ENCODE peak calls at places on chromosomes 3 and 15, in five cellular contexts. One of them, this sample, is unnamed.
A peak's percentile ranks its signal among the peaks of the same experiment; 100 is the strongest.

GRCh38 chr3:151268267-151269235 is 9.8 kb downstream of the P2RY14 start:
- DNase-seq in adrenal gland: no peak
- DNase-seq in endodermal cell: no peak
- DNase-seq in HFF-Myc: no peak
- DNase-seq in IMR-90: peak; percentile 28
- DNase-seq in this sample: peak; percentile 64

GRCh38 chr15:58876306-58876705 is 57.2 kb downstream of the SLTM start:
- DNase-seq in endodermal cell: no peak
- DNase-seq in HFF-Myc: no peak
- DNase-seq in adrenal gland: no peak
- DNase-seq in IMR-90: no peak
- DNase-seq in this sample: no peak

GRCh38 chr3:33044676-33045075 is 52.3 kb downstream of the GLB1 start:
- DNase-seq in endodermal cell: no peak
- DNase-seq in adrenal gland: no peak
- DNase-seq in HFF-Myc: no peak
- DNase-seq in IMR-90: no peak
- DNase-seq in this sample: no peak

GRCh38 chr3:71050521-71051258 is 532.8 kb downstream of the FOXP1 start:
- DNase-seq in adrenal gland: no peak
- DNase-seq in HFF-Myc: no peak
- DNase-seq in IMR-90: peak; percentile 62
- DNase-seq in endodermal cell: no peak
- DNase-seq in this sample: no peak

GRCh38 chr3:64244011-64244942 is 19.0 kb upstream of the PRICKLE2 start:
- DNase-seq in adrenal gland: no peak
- DNase-seq in IMR-90: no peak
- DNase-seq in HFF-Myc: no peak
- DNase-seq in endodermal cell: peak; percentile 63
- DNase-seq in this sample: no peak

GRCh38 chr15:53869044-53869805 is 109.0 kb upstream of the UNC13C start:
- DNase-seq in endodermal cell: peak; percentile 63
- DNase-seq in adrenal gland: no peak
- DNase-seq in IMR-90: no peak
- DNase-seq in HFF-Myc: no peak
- DNase-seq in this sample: no peak

GRCh38 chr3:64361962-64362735 is 136.9 kb upstream of the PRICKLE2 start:
- DNase-seq in adrenal gland: no peak
- DNase-seq in HFF-Myc: no peak
- DNase-seq in IMR-90: peak; percentile 50
- DNase-seq in endodermal cell: no peak
- DNase-seq in this sample: no peak

GRCh38 chr3:15386352-15386751 is 41.0 kb downstream of the METTL6 start:
- DNase-seq in HFF-Myc: no peak
- DNase-seq in adrenal gland: peak; percentile 15
- DNase-seq in endodermal cell: no peak
- DNase-seq in IMR-90: no peak
- DNase-seq in this sample: no peak

GRCh38 chr15:37059051-37059450 is 41.3 kb downstream of the MEIS2 start:
- DNase-seq in adrenal gland: no peak
- DNase-seq in HFF-Myc: no peak
- DNase-seq in endodermal cell: no peak
- DNase-seq in IMR-90: peak; percentile 93
- DNase-seq in this sample: no peak

GRCh38 chr3:124609402-124609801 is 120.8 kb upstream of the UMPS start:
- DNase-seq in IMR-90: peak; percentile 17
- DNase-seq in HFF-Myc: no peak
- DNase-seq in adrenal gland: peak; percentile 25
- DNase-seq in endodermal cell: no peak
- DNase-seq in this sample: no peak

GRCh38 chr3:127632035-127632434 is 3.0 kb downstream of the PODXL2 start:
- DNase-seq in adrenal gland: no peak
- DNase-seq in endodermal cell: no peak
- DNase-seq in HFF-Myc: no peak
- DNase-seq in IMR-90: no peak
- DNase-seq in this sample: no peak

GRCh38 chr3:127629462-127630403 is 748 bp downstream of the PODXL2 start:
- DNase-seq in IMR-90: no peak
- DNase-seq in endodermal cell: no peak
- DNase-seq in adrenal gland: peak; percentile 22
- DNase-seq in HFF-Myc: no peak
- DNase-seq in this sample: peak; percentile 36

GRCh38 chr3:127630811-127631714 is 2.1 kb downstream of the PODXL2 start:
- DNase-seq in HFF-Myc: no peak
- DNase-seq in adrenal gland: no peak
- DNase-seq in endodermal cell: no peak
- DNase-seq in IMR-90: no peak
- DNase-seq in this sample: no peak

GRCh38 chr3:127628788-127629456 is at the start of gene PODXL2:
- DNase-seq in IMR-90: peak; percentile 52
- DNase-seq in endodermal cell: peak; percentile 79
- DNase-seq in adrenal gland: peak; percentile 46
- DNase-seq in HFF-Myc: no peak
- DNase-seq in this sample: no peak

GRCh38 chr3:127628426-127628787 is 578 bp upstream of the PODXL2 start:
- DNase-seq in adrenal gland: no peak
- DNase-seq in endodermal cell: no peak
- DNase-seq in IMR-90: no peak
- DNase-seq in HFF-Myc: no peak
- DNase-seq in this sample: no peak
- H3K4me3 ChIP-seq in adrenal gland: no peak overlapping the region
- H3K4me3 ChIP-seq in endodermal cell: no peak overlapping the region
- H3K4me3 ChIP-seq in IMR-90: no peak overlapping the region
- H3K4me3 ChIP-seq in HFF-Myc: no peak overlapping the region
- H3K4me3 ChIP-seq in this sample: no peak overlapping the region

GRCh38 chr3:3020209-3020608 is 90.0 kb downstream of the IL5RA start:
- DNase-seq in IMR-90: no peak
- DNase-seq in HFF-Myc: no peak
- DNase-seq in endodermal cell: no peak
- DNase-seq in adrenal gland: no peak
- DNase-seq in this sample: no peak
- H3K4me3 ChIP-seq in IMR-90: no peak overlapping the region
- H3K4me3 ChIP-seq in HFF-Myc: no peak overlapping the region
- H3K4me3 ChIP-seq in endodermal cell: no peak overlapping the region
- H3K4me3 ChIP-seq in adrenal gland: no peak overlapping the region
- H3K4me3 ChIP-seq in this sample: no peak overlapping the region

DNA sequence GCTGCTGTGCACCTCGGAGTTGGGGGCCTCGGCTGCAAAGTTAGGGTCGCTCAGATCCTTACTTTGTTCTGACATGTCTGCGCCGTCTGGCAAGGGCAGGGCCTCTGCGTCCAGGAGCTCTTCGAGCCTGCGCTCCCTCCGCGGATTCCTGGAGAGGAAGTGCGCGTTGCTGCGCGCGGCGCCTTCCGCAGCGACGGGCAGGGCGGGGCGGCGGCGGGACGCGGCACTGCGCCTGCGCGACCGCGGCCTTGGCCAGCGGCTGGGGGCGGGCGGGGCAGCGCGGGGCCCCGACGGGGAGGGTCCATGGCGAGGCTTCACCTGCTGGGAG is at the start of gene NDN:
- DNase-seq in endodermal cell: peak; percentile 89
- DNase-seq in IMR-90: peak; percentile 52
- DNase-seq in HFF-Myc: no peak
- DNase-seq in adrenal gland: peak; percentile 39
- DNase-seq in this sample: no peak
- H3K4me3 ChIP-seq in endodermal cell: peak within 1 kb of the TSS; percentile 74
- H3K4me3 ChIP-seq in IMR-90: peak within 1 kb of the TSS; percentile 96
- H3K4me3 ChIP-seq in HFF-Myc: peak within 1 kb of the TSS; percentile 43
- H3K4me3 ChIP-seq in adrenal gland: no peak within 1 kb of the TSS
- H3K4me3 ChIP-seq in this sample: no peak within 1 kb of the TSS

GRCh38 chr15:44319385-44319784 is 30.9 kb downstream of the GOLM2 start:
- DNase-seq in HFF-Myc: no peak
- DNase-seq in IMR-90: no peak
- DNase-seq in adrenal gland: no peak
- DNase-seq in endodermal cell: peak; percentile 50
- DNase-seq in this sample: peak; percentile 53

GRCh38 chr15:44314512-44314911 is 26.0 kb downstream of the GOLM2 start:
- DNase-seq in HFF-Myc: no peak
- DNase-seq in IMR-90: no peak
- DNase-seq in adrenal gland: no peak
- DNase-seq in endodermal cell: no peak
- DNase-seq in this sample: no peak

GRCh38 chr15:44315164-44315563 is 26.6 kb downstream of the GOLM2 start:
- DNase-seq in endodermal cell: no peak
- DNase-seq in HFF-Myc: no peak
- DNase-seq in IMR-90: no peak
- DNase-seq in adrenal gland: peak; percentile 37
- DNase-seq in this sample: no peak

GRCh38 chr15:44315773-44316465 is 27.4 kb downstream of the GOLM2 start:
- DNase-seq in IMR-90: no peak
- DNase-seq in adrenal gland: no peak
- DNase-seq in endodermal cell: no peak
- DNase-seq in HFF-Myc: no peak
- DNase-seq in this sample: no peak

DNA sequence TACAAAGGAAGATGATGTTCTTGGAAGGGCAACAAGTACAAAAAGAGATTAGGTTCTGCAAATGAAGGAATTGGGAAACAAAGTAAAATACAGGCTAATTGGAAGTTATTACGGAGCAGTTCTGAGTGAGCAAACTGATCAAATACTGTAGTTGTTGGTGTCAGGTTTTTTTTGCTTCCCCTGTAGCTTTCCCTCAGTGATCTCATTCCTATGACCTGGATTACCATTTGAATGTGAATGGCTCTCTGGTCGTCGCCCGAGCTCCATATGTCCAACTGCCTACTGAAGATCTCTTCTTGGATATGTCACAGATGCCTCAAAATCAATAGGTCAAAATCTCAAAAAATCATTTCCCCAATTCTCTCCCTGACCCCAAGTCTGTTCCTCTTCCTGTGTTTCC is 28.9 kb downstream of the GOLM2 start:
- DNase-seq in adrenal gland: no peak
- DNase-seq in IMR-90: no peak
- DNase-seq in HFF-Myc: no peak
- DNase-seq in endodermal cell: no peak
- DNase-seq in this sample: no peak
- H3K4me3 ChIP-seq in adrenal gland: no peak overlapping the region
- H3K4me3 ChIP-seq in IMR-90: no peak overlapping the region
- H3K4me3 ChIP-seq in HFF-Myc: no peak overlapping the region
- H3K4me3 ChIP-seq in endodermal cell: no peak overlapping the region
- H3K4me3 ChIP-seq in this sample: no peak overlapping the region